ENCODE peak calls at places on chromosome 11, in seven cellular contexts. One of them, this sample, is unnamed.

GRCh38 chr11:69296890-69297224 is 2.9 kb downstream of the MYEOV start:
- DNase-seq in dorsolateral prefrontal cortex: no peak
- DNase-seq in NCI-H526 treated with DMSO at 0.1 percent for 48 hours: no peak
- DNase-seq in nucleus accumbens: no peak
- DNase-seq in mesendoderm: no peak
- DNase-seq in DMS79 treated with DMSO at 0.1 percent for 48 hours: no peak
- DNase-seq in AG04449: no peak
- DNase-seq in this sample: no peak

GRCh38 chr11:75734491-75735180 is 17.0 kb downstream of the MOGAT2 start:
- DNase-seq in dorsolateral prefrontal cortex: no peak
- DNase-seq in NCI-H526 treated with DMSO at 0.1 percent for 48 hours: no peak
- DNase-seq in nucleus accumbens: no peak
- DNase-seq in mesendoderm: no peak
- DNase-seq in DMS79 treated with DMSO at 0.1 percent for 48 hours: no peak
- DNase-seq in AG04449: no peak
- DNase-seq in this sample: no peak

GRCh38 chr11:100403817-100404216 is 283.3 kb upstream of the ARHGAP42 start:
- DNase-seq in dorsolateral prefrontal cortex: no peak
- DNase-seq in NCI-H526 treated with DMSO at 0.1 percent for 48 hours: no peak
- DNase-seq in nucleus accumbens: no peak
- DNase-seq in mesendoderm: peak; percentile 96
- DNase-seq in DMS79 treated with DMSO at 0.1 percent for 48 hours: no peak
- DNase-seq in AG04449: peak; percentile 12
- DNase-seq in this sample: no peak

GRCh38 chr11:134261626-134262488 is 8.5 kb downstream of the ACAD8 start:
- DNase-seq in dorsolateral prefrontal cortex: no peak
- DNase-seq in NCI-H526 treated with DMSO at 0.1 percent for 48 hours: peak; percentile 27
- DNase-seq in nucleus accumbens: no peak
- DNase-seq in mesendoderm: peak; percentile 67
- DNase-seq in DMS79 treated with DMSO at 0.1 percent for 48 hours: peak; percentile 54
- DNase-seq in AG04449: no peak
- DNase-seq in this sample: no peak

GRCh38 chr11:105639527-105639926 is 29.7 kb downstream of the GRIA4 start:
- DNase-seq in dorsolateral prefrontal cortex: no peak
- DNase-seq in NCI-H526 treated with DMSO at 0.1 percent for 48 hours: no peak
- DNase-seq in nucleus accumbens: no peak
- DNase-seq in mesendoderm: no peak
- DNase-seq in DMS79 treated with DMSO at 0.1 percent for 48 hours: no peak
- DNase-seq in AG04449: no peak
- DNase-seq in this sample: no peak

GRCh38 chr11:70854201-70854600 is 398.2 kb downstream of the SHANK2 start:
- DNase-seq in dorsolateral prefrontal cortex: no peak
- DNase-seq in NCI-H526 treated with DMSO at 0.1 percent for 48 hours: no peak
- DNase-seq in nucleus accumbens: no peak
- DNase-seq in mesendoderm: no peak
- DNase-seq in DMS79 treated with DMSO at 0.1 percent for 48 hours: peak; percentile 83
- DNase-seq in AG04449: no peak
- DNase-seq in this sample: no peak

GRCh38 chr11:57466680-57467079 is 6.4 kb downstream of the RTN4RL2 start:
- DNase-seq in dorsolateral prefrontal cortex: no peak
- DNase-seq in NCI-H526 treated with DMSO at 0.1 percent for 48 hours: no peak
- DNase-seq in nucleus accumbens: no peak
- DNase-seq in mesendoderm: no peak
- DNase-seq in DMS79 treated with DMSO at 0.1 percent for 48 hours: no peak
- DNase-seq in AG04449: no peak
- DNase-seq in this sample: no peak

GRCh38 chr11:69491071-69492031 is 9.9 kb downstream of the LINC01488 start:
- DNase-seq in dorsolateral prefrontal cortex: no peak
- DNase-seq in NCI-H526 treated with DMSO at 0.1 percent for 48 hours: no peak
- DNase-seq in nucleus accumbens: no peak
- DNase-seq in mesendoderm: no peak
- DNase-seq in DMS79 treated with DMSO at 0.1 percent for 48 hours: no peak
- DNase-seq in AG04449: no peak
- DNase-seq in this sample: no peak

GRCh38 chr11:103892603-103893002 is 143.8 kb upstream of the DDI1 start:
- DNase-seq in dorsolateral prefrontal cortex: no peak
- DNase-seq in NCI-H526 treated with DMSO at 0.1 percent for 48 hours: no peak
- DNase-seq in nucleus accumbens: no peak
- DNase-seq in mesendoderm: peak; percentile 58
- DNase-seq in DMS79 treated with DMSO at 0.1 percent for 48 hours: no peak
- DNase-seq in AG04449: no peak
- DNase-seq in this sample: no peak

GRCh38 chr11:84564180-84564866 is 1062.8 kb downstream of the DLG2 start:
- DNase-seq in dorsolateral prefrontal cortex: no peak
- DNase-seq in NCI-H526 treated with DMSO at 0.1 percent for 48 hours: peak; percentile 55
- DNase-seq in nucleus accumbens: peak; percentile 6
- DNase-seq in mesendoderm: peak; percentile 36
- DNase-seq in DMS79 treated with DMSO at 0.1 percent for 48 hours: no peak
- DNase-seq in AG04449: no peak
- DNase-seq in this sample: no peak

GRCh38 chr11:17504330-17505107 is 27.9 kb upstream of the ABCC8 start:
- DNase-seq in dorsolateral prefrontal cortex: peak; percentile 88
- DNase-seq in NCI-H526 treated with DMSO at 0.1 percent for 48 hours: peak; percentile 75
- DNase-seq in nucleus accumbens: peak; percentile 60
- DNase-seq in mesendoderm: peak; percentile 67
- DNase-seq in DMS79 treated with DMSO at 0.1 percent for 48 hours: peak; percentile 72
- DNase-seq in AG04449: no peak
- DNase-seq in this sample: peak; percentile 48

GRCh38 chr11:94325681-94326080 is 21.3 kb downstream of the IZUMO1R start:
- DNase-seq in dorsolateral prefrontal cortex: no peak
- DNase-seq in NCI-H526 treated with DMSO at 0.1 percent for 48 hours: peak; percentile 65
- DNase-seq in nucleus accumbens: no peak
- DNase-seq in mesendoderm: peak; percentile 83
- DNase-seq in DMS79 treated with DMSO at 0.1 percent for 48 hours: no peak
- DNase-seq in AG04449: no peak
- DNase-seq in this sample: no peak